ENCODE peak calls at places on chromosomes 3 and 15, in six cellular contexts. B is fibroblast of lung; L is A549; V is epithelial cell of proximal tubule; G is IMR-90; I is CD8-positive, alpha-beta T cell. C is an unnamed sample.
A peak's percentile ranks its signal among the peaks of the same experiment; 100 is the strongest.

GRCh38 chr3:64008952-64009351 is 14.3 kb downstream of the PSMD6 start:
- DNase-seq in L (no peak), G (peak; percentile 35), V (no peak), I (no peak), B (peak; percentile 16), C (no peak)

GRCh38 chr15:92909131-92909781 is 9.1 kb downstream of the CHD2 start:
- DNase-seq in L (no peak), G (peak; percentile 68), I (no peak), B (no peak), V (no peak), C (peak; percentile 79)

GRCh38 chr3:167450195-167450594 is 23.6 kb downstream of the SERPINI2 start:
- DNase-seq in L (no peak), V (no peak), G (no peak), B (no peak), I (no peak), C (no peak)

GRCh38 chr3:6425289-6425820 is 435.6 kb upstream of the GRM7 start:
- DNase-seq in I (no peak), G (no peak), B (no peak), L (no peak), V (no peak), C (no peak)

GRCh38 chr3:17025594-17026139 is 140.9 kb downstream of the PLCL2 start:
- DNase-seq in V (no peak), G (no peak), B (no peak), I (no peak), L (no peak), C (no peak)

GRCh38 chr3:9183811-9184463 is 65.5 kb downstream of the SRGAP3 start:
- DNase-seq in G (no peak), V (no peak), I (no peak), L (no peak), B (no peak), C (no peak)

GRCh38 chr15:93073465-93073952 is 15.5 kb downstream of the RGMA start:
- DNase-seq in V (no peak), L (no peak), I (no peak), B (no peak), G (no peak), C (no peak)

GRCh38 chr3:125260158-125260557 is 47.6 kb upstream of the SLC12A8 start:
- DNase-seq in I (no peak), B (no peak), L (no peak), G (no peak), V (no peak), C (no peak)

GRCh38 chr3:162973518-162973917 is 1476.9 kb downstream of the OTOL1 start:
- DNase-seq in L (no peak), V (no peak), G (no peak), B (no peak), I (no peak), C (no peak)

GRCh38 chr3:28544236-28544635 is 195.6 kb upstream of the AZI2 start:
- DNase-seq in V (no peak), I (no peak), L (no peak), B (no peak), G (no peak), C (no peak)

GRCh38 chr3:122008166-122008565 is 13.9 kb downstream of the ILDR1 start:
- DNase-seq in B (no peak), G (no peak), V (no peak), I (no peak), L (no peak), C (no peak)

GRCh38 chr3:112354642-112355333 is 21.8 kb downstream of the CD200 start:
- DNase-seq in L (no peak), B (no peak), I (no peak), G (no peak), V (no peak), C (no peak)

GRCh38 chr15:80475572-80475971 is 71.4 kb downstream of the ARNT2 start:
- DNase-seq in G (no peak), B (no peak), I (no peak), L (no peak), V (no peak), C (no peak)

GRCh38 chr3:159894386-159894785 is 94.2 kb upstream of the IL12A start:
- DNase-seq in B (no peak), G (no peak), L (no peak), I (no peak), V (no peak), C (no peak)

GRCh38 chr15:39855400-39855799 is 64.7 kb downstream of the GPR176 start:
- DNase-seq in L (no peak), V (no peak), I (no peak), B (peak; percentile 40), G (peak; percentile 36), C (no peak)

GRCh38 chr3:184786271-184787010 is 25.5 kb upstream of the VPS8 start:
- DNase-seq in B (peak; percentile 76), G (peak; percentile 92), L (no peak), I (no peak), V (no peak), C (peak; percentile 32)

GRCh38 chr3:119588112-119588511 is 8.8 kb downstream of the ADPRH start:
- DNase-seq in B (no peak), V (no peak), L (no peak), I (no peak), G (no peak), C (no peak)

GRCh38 chr15:63752075-63752684 is 81.6 kb downstream of the HERC1 start:
- DNase-seq in G (peak; percentile 65), I (peak; percentile 18), L (peak; percentile 76), V (peak; percentile 9), B (peak; percentile 74), C (peak; percentile 37)

GRCh38 chr3:9028134-9028533 is 64.9 kb upstream of the RAD18 start:
- DNase-seq in G (peak; percentile 35), I (no peak), V (no peak), B (peak; percentile 84), L (no peak), C (peak; percentile 49)

GRCh38 chr15:101193063-101193712 is 58.7 kb downstream of the CHSY1 start:
- DNase-seq in I (no peak), L (no peak), B (no peak), G (peak; percentile 35), V (no peak), C (no peak)

GRCh38 chr15:37653018-37653417 is 281.4 kb upstream of the TMCO5A start:
- DNase-seq in L (no peak), G (no peak), I (no peak), V (no peak), B (no peak), C (no peak)

GRCh38 chr3:182268711-182269110 is 524.6 kb upstream of the ATP11B start:
- DNase-seq in V (no peak), G (no peak), B (no peak), I (no peak), L (no peak), C (no peak)

GRCh38 chr3:30285188-30286006 is 321.0 kb upstream of the TGFBR2 start:
- DNase-seq in G (no peak), L (no peak), I (no peak), V (no peak), B (no peak), C (no peak)

GRCh38 chr3:108505811-108506210 is 4.6 kb downstream of the MYH15 start:
- DNase-seq in G (no peak), B (no peak), L (no peak), V (no peak), I (no peak), C (no peak)

GRCh38 chr3:131353016-131353877 is 28.3 kb upstream of the NUDT16 start:
- DNase-seq in L (peak; percentile 4), V (no peak), G (no peak), I (no peak), B (no peak), C (no peak)

GRCh38 chr15:79003896-79004295 is 59.0 kb upstream of the CTSH start:
- DNase-seq in G (no peak), L (no peak), B (no peak), I (no peak), V (no peak), C (no peak)
- H3K4me3 ChIP-seq in G (no peak overlapping the region), L (no peak overlapping the region), B (no peak overlapping the region), I (no peak overlapping the region), V (no peak overlapping the region), C (no peak overlapping the region)

DNA sequence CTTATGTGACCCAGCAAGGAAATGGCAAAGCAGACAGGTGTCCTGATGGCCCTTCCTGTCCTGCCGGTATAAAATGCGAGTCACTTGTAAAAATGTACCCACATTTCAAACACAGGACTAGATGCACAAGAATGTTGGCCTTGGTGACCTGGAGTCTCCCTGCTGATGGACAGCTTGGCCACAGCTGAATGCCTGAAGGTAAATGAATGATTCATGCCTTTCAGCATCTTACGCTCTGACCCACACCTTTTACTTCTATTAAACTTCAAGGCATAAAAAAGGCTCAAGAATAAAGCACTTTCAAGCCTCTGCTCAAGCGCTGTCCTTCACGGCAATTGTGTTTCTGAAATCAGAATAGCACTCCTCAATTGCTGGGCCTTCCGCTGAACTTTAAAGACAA is 228.0 kb upstream of the SLCO3A1 start:
- DNase-seq in L (no peak), B (no peak), G (no peak), I (no peak), V (no peak), C (no peak)
- TF ChIP-seq CTCF in L (no peak), B (no peak), G (no peak), I (no peak), V (no peak), C (no peak)

GRCh38 chr3:189834462-189834861 is 203.3 kb downstream of the TP63 start:
- DNase-seq in V (no peak), G (no peak), B (no peak), I (no peak), L (no peak), C (no peak)
- H3K4me3 ChIP-seq in V (no peak overlapping the region), G (no peak overlapping the region), B (no peak overlapping the region), I (no peak overlapping the region), L (no peak overlapping the region), C (no peak overlapping the region)

GRCh38 chr3:38165722-38166387 is 518 bp downstream of the OXSR1 start:
- DNase-seq in G (peak; percentile 46), V (no peak), B (no peak), I (no peak), L (peak; percentile 62), C (no peak)

GRCh38 chr3:38164966-38165721 is at the start of gene OXSR1:
- DNase-seq in I (peak; percentile 93), B (peak; percentile 100), G (peak; percentile 100), V (peak; percentile 98), L (peak; percentile 100), C (peak; percentile 99)

GRCh38 chr3:38164136-38164965 is 986 bp upstream of the OXSR1 start:
- DNase-seq in I (no peak), G (no peak), B (no peak), L (no peak), V (no peak), C (no peak)

GRCh38 chr3:38158472-38158871 is 6.9 kb upstream of the OXSR1 start:
- DNase-seq in G (no peak), B (no peak), L (no peak), V (no peak), I (no peak), C (no peak)

DNA sequence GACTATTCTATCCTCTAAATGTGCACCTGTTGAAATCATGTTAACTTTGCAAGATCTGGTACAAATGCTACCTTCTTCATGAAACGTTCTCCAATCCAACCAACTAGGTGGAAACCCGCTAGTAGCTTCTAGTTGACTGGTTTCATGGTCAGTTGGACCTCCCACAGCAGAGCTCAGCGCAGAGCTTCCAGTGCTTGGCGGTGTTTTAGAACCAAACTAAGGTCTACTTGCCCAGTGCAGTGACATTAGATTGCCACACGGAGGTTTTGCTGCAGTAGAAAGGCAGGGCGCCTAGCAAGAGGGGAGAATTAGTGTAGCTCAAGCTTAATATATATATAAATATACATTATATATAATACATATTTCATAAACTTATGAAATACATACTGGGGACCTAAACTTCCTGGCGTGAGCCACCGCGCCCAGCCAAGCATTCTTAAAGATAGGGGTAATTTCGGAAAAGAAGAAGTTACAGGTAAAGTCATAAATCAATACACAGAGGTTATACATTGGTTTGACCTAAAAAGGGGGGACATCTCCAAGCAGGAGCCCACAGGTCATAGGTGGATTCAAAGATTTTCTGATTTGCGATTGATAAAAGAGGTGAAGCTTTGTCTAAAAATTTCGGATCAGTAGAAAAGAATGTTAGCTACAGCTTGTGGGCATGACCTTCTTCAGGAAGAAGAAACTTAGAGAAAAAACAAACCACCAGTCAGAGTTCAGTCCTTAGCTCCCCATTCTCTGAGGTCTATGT is 2.0 kb upstream of the OXSR1 start:
- DNase-seq in V (no peak), I (no peak), G (no peak), B (no peak), L (peak; percentile 53), C (no peak)
- TF ChIP-seq CTCF in V (peak; percentile 21), I (peak; percentile 37), G (no peak), B (no peak), L (no peak), C (peak; percentile 14)